ENCODE peak calls at places on chromosomes 12 and 14, in seven cellular contexts. M, A, Y, N, H, Z and U are unnamed samples.

GRCh38 chr12:56221233-56221756 is 427 bp downstream of the RNF41 start:
- DNase-seq in M (peak), A (peak), Y (no peak), N (no peak), H (peak), Z (no peak), U (peak)

GRCh38 chr12:27552886-27553560 is 29.0 kb downstream of the PPFIBP1 start:
- DNase-seq in M (peak), A (no peak), Y (peak), N (no peak), H (no peak), Z (no peak), U (no peak)

GRCh38 chr14:75121559-75121958 is 5.3 kb downstream of the NEK9 start:
- DNase-seq in M (no peak), A (no peak), Y (no peak), N (no peak), H (no peak), Z (no peak), U (no peak)

GRCh38 chr12:108689314-108690190 is 41.8 kb downstream of the CORO1C start:
- DNase-seq in M (peak), A (no peak), Y (peak), N (no peak), H (no peak), Z (peak), U (peak)

GRCh38 chr12:113065126-113066007 is 8.8 kb downstream of the DTX1 start:
- DNase-seq in M (no peak), A (peak), Y (no peak), N (no peak), H (peak), Z (peak), U (no peak)

GRCh38 chr14:74571901-74572828 is 39.9 kb downstream of the LTBP2 start:
- DNase-seq in M (peak), A (no peak), Y (peak), N (no peak), H (no peak), Z (no peak), U (peak)

GRCh38 chr12:97300431-97300830 is 162.2 kb upstream of the RMST start:
- DNase-seq in M (no peak), A (no peak), Y (no peak), N (no peak), H (no peak), Z (no peak), U (no peak)

GRCh38 chr12:75438052-75438754 is 42.4 kb upstream of the GLIPR1 start:
- DNase-seq in M (no peak), A (no peak), Y (no peak), N (no peak), H (no peak), Z (no peak), U (no peak)

GRCh38 chr14:24243336-24243836 is 963 bp upstream of the TINF2 start:
- DNase-seq in M (no peak), A (no peak), Y (peak), N (no peak), H (no peak), Z (no peak), U (no peak)

GRCh38 chr12:16063728-16064127 is 152.6 kb downstream of the DERA start:
- DNase-seq in M (peak), A (no peak), Y (no peak), N (no peak), H (no peak), Z (no peak), U (no peak)

GRCh38 chr12:45259732-45260480 is 44.0 kb downstream of the ANO6 start:
- DNase-seq in M (peak), A (no peak), Y (peak), N (no peak), H (no peak), Z (no peak), U (no peak)

GRCh38 chr14:77638738-77639137 is 22.3 kb upstream of the SPTLC2 start:
- DNase-seq in M (peak), A (no peak), Y (no peak), N (no peak), H (no peak), Z (no peak), U (no peak)

GRCh38 chr12:47304161-47304560 is 224.4 kb upstream of the AMIGO2 start:
- DNase-seq in M (no peak), A (no peak), Y (no peak), N (no peak), H (no peak), Z (no peak), U (no peak)

GRCh38 chr12:127263621-127264020 is 1003.3 kb upstream of the TMEM132C start:
- DNase-seq in M (no peak), A (no peak), Y (no peak), N (no peak), H (no peak), Z (no peak), U (no peak)

GRCh38 chr12:127260531-127260930 is 1006.4 kb upstream of the TMEM132C start:
- DNase-seq in M (peak), A (no peak), Y (no peak), N (no peak), H (no peak), Z (no peak), U (no peak)

GRCh38 chr12:127267128-127267527 is 999.8 kb upstream of the TMEM132C start:
- DNase-seq in M (no peak), A (no peak), Y (no peak), N (no peak), H (no peak), Z (no peak), U (no peak)

GRCh38 chr12:127260959-127261358 is 1006.0 kb upstream of the TMEM132C start:
- DNase-seq in M (peak), A (no peak), Y (no peak), N (no peak), H (no peak), Z (no peak), U (no peak)

GRCh38 chr12:127262658-127263057 is 1004.3 kb upstream of the TMEM132C start:
- DNase-seq in M (no peak), A (no peak), Y (no peak), N (no peak), H (no peak), Z (no peak), U (no peak)
- TF ChIP-seq RFX5 in M (no peak), A (no peak), Y (no peak), N (no peak), H (no peak), Z (no peak), U (no peak)

DNA sequence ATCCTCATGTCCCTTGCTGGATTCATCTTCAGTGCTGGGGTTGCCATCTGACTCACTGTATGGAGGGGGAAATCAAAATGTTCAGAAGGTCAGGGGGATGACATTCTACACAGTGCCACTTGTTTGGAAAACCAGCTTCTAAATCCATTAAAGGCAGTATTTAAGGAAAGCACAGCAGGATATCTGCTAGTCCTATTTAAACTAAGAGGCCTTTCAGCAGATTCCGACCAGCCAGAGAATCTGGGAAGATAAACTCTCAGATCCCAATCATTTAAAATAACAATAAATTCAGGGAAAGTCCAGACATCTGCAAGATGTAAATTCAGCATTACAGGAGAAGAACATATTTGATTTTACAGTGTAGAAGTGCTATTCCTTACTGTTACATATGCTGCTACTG is 3.8 kb downstream of the SIX4 start:
- DNase-seq in M (peak), A (no peak), Y (no peak), N (no peak), H (no peak), Z (no peak), U (no peak)
- H3K4me2 ChIP-seq in M (peak), A (peak), Y (peak), N (no peak), H (peak), Z (no peak), U (no peak)

GRCh38 chr12:106767954-106768501 is 6.5 kb upstream of the RIC8B start:
- DNase-seq in M (no peak), A (no peak), Y (no peak), N (no peak), H (no peak), Z (no peak), U (no peak)
- TF ChIP-seq RFX5 in M (no peak), A (no peak), Y (no peak), N (no peak), H (no peak), Z (no peak), U (no peak)

GRCh38 chr14:104226421-104227385 is 88.3 kb downstream of the KIF26A start:
- DNase-seq in M (no peak), A (no peak), Y (no peak), N (no peak), H (peak), Z (no peak), U (no peak)
- H3K4me2 ChIP-seq in M (no peak), A (no peak), Y (no peak), N (no peak), H (no peak), Z (no peak), U (no peak)

GRCh38 chr12:129903092-129903945 is 506 bp downstream of the TMEM132D start:
- DNase-seq in M (no peak), A (peak), Y (no peak), N (no peak), H (peak), Z (no peak), U (no peak)
- TF ChIP-seq RFX5 in M (no peak), A (no peak), Y (no peak), N (no peak), H (no peak), Z (no peak), U (no peak)

GRCh38 chr12:34219046-34219770 is 196.9 kb downstream of the ALG10 start:
- DNase-seq in M (peak), A (peak), Y (no peak), N (no peak), H (no peak), Z (no peak), U (no peak)
- H3K4me2 ChIP-seq in M (no peak), A (peak), Y (peak), N (peak), H (no peak), Z (peak), U (peak)

GRCh38 chr12:7483343-7483742 is 20.2 kb downstream of the CD163 start:
- DNase-seq in M (no peak), A (no peak), Y (no peak), N (no peak), H (no peak), Z (no peak), U (no peak)

GRCh38 chr12:7479784-7480183 is 23.8 kb downstream of the CD163 start:
- DNase-seq in M (no peak), A (no peak), Y (no peak), N (no peak), H (no peak), Z (no peak), U (no peak)
- TF ChIP-seq RFX5 in M (no peak), A (no peak), Y (no peak), N (no peak), H (no peak), Z (no peak), U (no peak)

GRCh38 chr12:106317406-106318082 is 15.0 kb downstream of the TCP11L2 start:
- DNase-seq in M (no peak), A (no peak), Y (no peak), N (no peak), H (no peak), Z (no peak), U (no peak)

GRCh38 chr12:106323537-106323936 is 21.0 kb downstream of the TCP11L2 start:
- DNase-seq in M (no peak), A (no peak), Y (no peak), N (no peak), H (no peak), Z (no peak), U (no peak)

GRCh38 chr12:106315523-106315922 is 13.0 kb downstream of the TCP11L2 start:
- DNase-seq in M (no peak), A (no peak), Y (no peak), N (no peak), H (no peak), Z (no peak), U (no peak)

DNA sequence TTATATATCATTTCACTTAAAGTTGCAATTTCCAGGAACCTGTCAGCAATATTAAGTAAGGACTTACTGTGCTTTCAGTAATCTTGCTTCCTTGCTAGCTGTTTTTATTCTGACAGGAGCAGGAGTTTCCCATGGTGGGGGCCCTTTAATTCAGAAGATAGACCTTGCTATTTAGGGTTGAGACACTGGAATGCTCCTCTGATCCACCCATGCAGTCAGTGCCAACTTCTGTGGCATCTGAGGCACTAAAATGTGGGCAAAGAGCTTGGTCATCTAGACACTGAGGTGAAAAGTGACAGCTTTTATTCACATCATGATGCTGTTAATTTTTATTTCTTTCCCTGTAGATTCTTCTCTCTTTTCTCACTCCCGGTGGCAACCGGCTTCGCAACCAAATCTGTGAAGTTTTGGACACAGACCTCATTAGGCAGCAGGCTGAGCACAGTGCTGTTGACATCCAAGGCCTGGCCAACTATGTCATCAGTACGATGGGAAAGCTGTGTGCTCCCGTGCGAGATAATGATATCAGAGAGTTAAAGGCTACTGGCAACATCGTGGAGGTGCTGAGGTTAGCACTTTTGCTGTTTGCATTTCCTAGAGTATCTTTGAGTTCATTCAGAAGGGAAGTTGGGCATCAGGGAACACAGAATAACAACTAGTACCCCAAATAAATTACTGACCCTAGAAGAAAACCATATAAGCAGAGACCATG is 18.8 kb downstream of the TCP11L2 start:
- DNase-seq in M (no peak), A (no peak), Y (no peak), N (no peak), H (no peak), Z (no peak), U (no peak)
- H3K4me2 ChIP-seq in M (no peak), A (no peak), Y (no peak), N (no peak), H (no peak), Z (no peak), U (no peak)